ENCODE peak calls at places on chromosome 12, in nine cellular contexts. One of them, this sample, is unnamed. For H3K9me3, the result is how much of the 10 kb centered on the place peaks cover.

GRCh38 chr12:51847830-51848727 is at the start of gene FIGNL2:
- DNase-seq in psoas muscle: peak
- DNase-seq in tibial nerve: peak
- DNase-seq in astrocyte: no peak
- DNase-seq in lung: no peak
- DNase-seq in A549: peak
- DNase-seq in fibroblast of lung: peak
- DNase-seq in IMR-90: peak
- DNase-seq in sigmoid colon: no peak
- DNase-seq in this sample: no peak

GRCh38 chr12:98213556-98213955 is 301.8 kb upstream of the TMPO start:
- DNase-seq in psoas muscle: no peak
- DNase-seq in tibial nerve: no peak
- DNase-seq in astrocyte: no peak
- DNase-seq in lung: no peak
- DNase-seq in A549: no peak
- DNase-seq in fibroblast of lung: no peak
- DNase-seq in IMR-90: no peak
- DNase-seq in sigmoid colon: no peak
- DNase-seq in this sample: no peak

GRCh38 chr12:49367381-49368239 is at the start of gene SPATS2:
- DNase-seq in psoas muscle: peak
- DNase-seq in tibial nerve: peak
- DNase-seq in astrocyte: no peak
- DNase-seq in lung: peak
- DNase-seq in A549: no peak
- DNase-seq in fibroblast of lung: peak
- DNase-seq in IMR-90: no peak
- DNase-seq in sigmoid colon: peak
- DNase-seq in this sample: peak

GRCh38 chr12:2214411-2214810 is 161.6 kb downstream of the CACNA1C start:
- DNase-seq in psoas muscle: no peak
- DNase-seq in tibial nerve: no peak
- DNase-seq in astrocyte: no peak
- DNase-seq in lung: no peak
- DNase-seq in A549: no peak
- DNase-seq in fibroblast of lung: peak
- DNase-seq in IMR-90: no peak
- DNase-seq in sigmoid colon: no peak
- DNase-seq in this sample: no peak

GRCh38 chr12:25701290-25701689 is 148.2 kb upstream of the LMNTD1 start:
- DNase-seq in psoas muscle: no peak
- DNase-seq in tibial nerve: no peak
- DNase-seq in astrocyte: peak
- DNase-seq in lung: no peak
- DNase-seq in A549: no peak
- DNase-seq in fibroblast of lung: peak
- DNase-seq in IMR-90: peak
- DNase-seq in sigmoid colon: no peak
- DNase-seq in this sample: no peak

GRCh38 chr12:54126696-54127537 is 61.9 kb downstream of the SMUG1 start:
- DNase-seq in psoas muscle: peak
- DNase-seq in tibial nerve: peak
- DNase-seq in astrocyte: no peak
- DNase-seq in lung: peak
- DNase-seq in A549: peak
- DNase-seq in fibroblast of lung: no peak
- DNase-seq in IMR-90: no peak
- DNase-seq in sigmoid colon: peak
- DNase-seq in this sample: peak

GRCh38 chr12:50112456-50113218 is 601 bp downstream of the COX14 start:
- DNase-seq in psoas muscle: no peak
- DNase-seq in tibial nerve: peak
- DNase-seq in astrocyte: no peak
- DNase-seq in lung: peak
- DNase-seq in A549: peak
- DNase-seq in fibroblast of lung: no peak
- DNase-seq in IMR-90: no peak
- DNase-seq in sigmoid colon: no peak
- DNase-seq in this sample: no peak

GRCh38 chr12:63420206-63420644 is 248.1 kb downstream of the DPY19L2 start:
- DNase-seq in psoas muscle: no peak
- DNase-seq in tibial nerve: no peak
- DNase-seq in astrocyte: peak
- DNase-seq in lung: no peak
- DNase-seq in A549: peak
- DNase-seq in fibroblast of lung: peak
- DNase-seq in IMR-90: peak
- DNase-seq in sigmoid colon: no peak
- DNase-seq in this sample: no peak

GRCh38 chr12:105822131-105823103 is 316.3 kb downstream of the NUAK1 start:
- DNase-seq in psoas muscle: no peak
- DNase-seq in tibial nerve: no peak
- DNase-seq in astrocyte: peak
- DNase-seq in lung: no peak
- DNase-seq in A549: no peak
- DNase-seq in fibroblast of lung: peak
- DNase-seq in IMR-90: no peak
- DNase-seq in sigmoid colon: no peak
- DNase-seq in this sample: no peak

GRCh38 chr12:90970471-90970870 is 15.5 kb upstream of the CCER1 start:
- DNase-seq in psoas muscle: no peak
- DNase-seq in tibial nerve: no peak
- DNase-seq in astrocyte: no peak
- DNase-seq in lung: no peak
- DNase-seq in A549: no peak
- DNase-seq in fibroblast of lung: peak
- DNase-seq in IMR-90: peak
- DNase-seq in sigmoid colon: no peak
- DNase-seq in this sample: no peak

GRCh38 chr12:34626363-34627157 is 604.3 kb downstream of the ALG10 start:
- DNase-seq in psoas muscle: no peak
- DNase-seq in tibial nerve: no peak
- DNase-seq in astrocyte: no peak
- DNase-seq in lung: no peak
- DNase-seq in A549: no peak
- DNase-seq in fibroblast of lung: no peak
- DNase-seq in IMR-90: no peak
- DNase-seq in sigmoid colon: no peak
- DNase-seq in this sample: no peak
- H3K9me3 ChIP-seq in psoas muscle: under half
- H3K9me3 ChIP-seq in tibial nerve: under half
- H3K9me3 ChIP-seq in astrocyte: under half
- H3K9me3 ChIP-seq in lung: under half
- H3K9me3 ChIP-seq in A549: under half
- H3K9me3 ChIP-seq in fibroblast of lung: under half
- H3K9me3 ChIP-seq in IMR-90: under half
- H3K9me3 ChIP-seq in sigmoid colon: under half
- H3K9me3 ChIP-seq in this sample: under half

GRCh38 chr12:45183263-45183662 is 32.6 kb upstream of the ANO6 start:
- DNase-seq in psoas muscle: no peak
- DNase-seq in tibial nerve: no peak
- DNase-seq in astrocyte: peak
- DNase-seq in lung: no peak
- DNase-seq in A549: peak
- DNase-seq in fibroblast of lung: peak
- DNase-seq in IMR-90: peak
- DNase-seq in sigmoid colon: no peak
- DNase-seq in this sample: no peak
- TF ChIP-seq CTCF in psoas muscle: peak
- TF ChIP-seq CTCF in tibial nerve: peak
- TF ChIP-seq CTCF in astrocyte: peak
- TF ChIP-seq CTCF in lung: no peak
- TF ChIP-seq CTCF in A549: peak
- TF ChIP-seq CTCF in fibroblast of lung: peak
- TF ChIP-seq CTCF in IMR-90: peak
- TF ChIP-seq CTCF in sigmoid colon: no peak
- TF ChIP-seq CTCF in this sample: peak

DNA sequence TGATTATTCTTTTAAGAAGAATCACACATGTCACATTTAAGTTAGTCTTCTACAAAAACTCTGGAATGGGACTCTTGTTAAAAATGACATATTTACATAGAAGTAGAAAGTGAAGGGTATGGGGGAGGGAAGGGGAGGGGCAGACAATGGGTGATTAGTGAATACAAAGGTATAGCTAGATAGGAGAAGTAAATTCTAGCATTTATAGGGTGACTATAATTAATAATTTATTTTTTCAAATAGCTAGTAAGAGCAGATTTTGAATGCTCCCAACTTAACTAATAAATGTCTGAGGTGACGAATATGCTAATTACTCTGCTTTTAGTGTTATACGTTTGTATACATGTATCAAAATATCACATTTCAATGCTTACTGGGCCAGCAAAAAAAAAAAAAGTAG is 59.4 kb downstream of the BLTP3B start:
- DNase-seq in psoas muscle: no peak
- DNase-seq in tibial nerve: no peak
- DNase-seq in astrocyte: no peak
- DNase-seq in lung: no peak
- DNase-seq in A549: no peak
- DNase-seq in fibroblast of lung: no peak
- DNase-seq in IMR-90: no peak
- DNase-seq in sigmoid colon: no peak
- DNase-seq in this sample: no peak
- H3K9me3 ChIP-seq in psoas muscle: under half
- H3K9me3 ChIP-seq in tibial nerve: under half
- H3K9me3 ChIP-seq in astrocyte: under half
- H3K9me3 ChIP-seq in lung: under half
- H3K9me3 ChIP-seq in A549: under half
- H3K9me3 ChIP-seq in fibroblast of lung: under half
- H3K9me3 ChIP-seq in IMR-90: under half
- H3K9me3 ChIP-seq in sigmoid colon: under half
- H3K9me3 ChIP-seq in this sample: under half

DNA sequence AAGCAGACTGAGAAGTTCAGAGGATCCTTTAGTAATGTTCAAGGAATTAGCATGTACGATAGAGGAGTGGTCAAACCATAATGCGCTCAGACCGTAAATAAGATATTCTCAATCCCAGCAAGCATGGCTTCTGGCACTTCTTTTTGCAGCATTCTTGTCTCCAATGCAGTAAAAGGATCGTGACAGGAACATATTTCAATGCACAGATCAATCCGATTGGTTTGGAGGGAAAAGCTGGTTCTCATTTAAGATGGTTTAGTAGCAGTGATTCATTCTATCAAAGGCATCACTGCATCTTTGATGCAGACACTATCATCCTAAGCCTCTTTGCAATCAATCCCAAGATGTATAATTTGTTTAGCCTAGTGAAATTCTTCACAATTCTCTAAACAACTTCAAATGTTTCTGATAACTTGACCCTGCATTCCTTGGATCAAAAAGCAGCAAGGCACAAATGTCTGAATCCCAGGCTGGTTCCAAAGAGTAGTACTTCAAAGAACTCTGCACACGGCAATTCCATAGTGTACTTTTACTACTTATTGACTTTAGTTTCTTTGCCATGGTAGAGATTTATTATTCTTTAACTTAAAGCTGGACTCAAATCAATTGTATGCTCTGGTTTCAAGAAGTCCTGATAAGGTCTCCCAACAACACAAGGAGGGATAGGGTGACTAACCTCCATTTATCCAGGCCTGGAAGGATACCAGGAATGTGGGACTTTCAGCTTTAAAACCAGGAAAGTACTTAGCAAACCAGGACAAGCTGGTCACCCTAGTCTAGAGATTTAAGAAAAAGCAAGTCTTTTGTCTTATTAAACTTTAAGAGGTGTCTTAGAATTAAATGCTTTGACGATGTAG is 96.8 kb upstream of the MDM1 start:
- DNase-seq in psoas muscle: no peak
- DNase-seq in tibial nerve: no peak
- DNase-seq in astrocyte: peak
- DNase-seq in lung: no peak
- DNase-seq in A549: no peak
- DNase-seq in fibroblast of lung: peak
- DNase-seq in IMR-90: peak
- DNase-seq in sigmoid colon: no peak
- DNase-seq in this sample: no peak
- TF ChIP-seq CTCF in psoas muscle: no peak
- TF ChIP-seq CTCF in tibial nerve: no peak
- TF ChIP-seq CTCF in astrocyte: no peak
- TF ChIP-seq CTCF in lung: no peak
- TF ChIP-seq CTCF in A549: no peak
- TF ChIP-seq CTCF in fibroblast of lung: no peak
- TF ChIP-seq CTCF in IMR-90: no peak
- TF ChIP-seq CTCF in sigmoid colon: no peak
- TF ChIP-seq CTCF in this sample: no peak

DNA sequence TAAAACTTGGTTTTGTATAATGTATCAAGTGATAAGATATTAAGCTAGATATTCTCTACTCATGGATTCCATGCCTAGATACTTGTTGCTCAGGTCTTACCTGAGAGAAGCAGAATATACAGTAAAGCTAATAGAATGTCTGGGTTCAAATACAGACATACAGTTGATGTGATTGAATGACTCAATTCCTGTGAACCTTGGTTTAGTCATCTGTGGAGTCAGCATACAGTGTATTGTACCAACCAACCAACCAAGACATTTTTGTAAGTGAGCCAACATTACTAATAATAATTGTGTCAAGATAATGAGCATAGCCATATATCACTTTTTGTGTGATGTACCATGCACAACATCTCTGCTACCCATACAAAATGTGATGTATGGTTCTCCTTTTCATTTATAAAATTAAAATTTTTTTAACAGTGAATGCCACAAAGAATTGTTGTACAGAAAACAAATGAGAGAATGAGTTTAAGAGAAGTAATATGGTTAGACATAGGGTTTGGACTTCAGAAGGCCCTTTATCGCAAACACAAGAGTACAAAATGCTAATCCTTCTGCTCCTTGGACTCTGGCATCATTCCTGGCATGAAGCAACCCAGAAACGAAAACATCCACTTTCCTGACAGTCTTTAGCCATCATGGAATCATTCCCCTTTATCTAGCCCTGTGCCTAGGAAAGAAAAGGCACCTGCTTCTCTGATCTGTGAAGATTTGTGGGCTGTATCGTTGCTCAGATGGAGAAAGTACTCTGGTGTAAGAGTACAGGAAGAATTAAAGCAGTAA is 977.2 kb upstream of the USP15 start:
- DNase-seq in psoas muscle: no peak
- DNase-seq in tibial nerve: no peak
- DNase-seq in astrocyte: peak
- DNase-seq in lung: no peak
- DNase-seq in A549: no peak
- DNase-seq in fibroblast of lung: peak
- DNase-seq in IMR-90: no peak
- DNase-seq in sigmoid colon: no peak
- DNase-seq in this sample: no peak
- H3K9me3 ChIP-seq in psoas muscle: under half
- H3K9me3 ChIP-seq in tibial nerve: under half
- H3K9me3 ChIP-seq in astrocyte: under half
- H3K9me3 ChIP-seq in lung: under half
- H3K9me3 ChIP-seq in A549: under half
- H3K9me3 ChIP-seq in fibroblast of lung: under half
- H3K9me3 ChIP-seq in IMR-90: under half
- H3K9me3 ChIP-seq in sigmoid colon: under half
- H3K9me3 ChIP-seq in this sample: under half